ENCODE peak calls at places on chromosomes 11 and 22, in seven cellular contexts. T is H7, U is psoas muscle, P is WERI-Rb-1, O is heart left ventricle, A is right lobe of liver, Z is upper lobe of right lung. L is an unnamed sample.
A peak's percentile ranks its signal among the peaks of the same experiment; 100 is the strongest.

GRCh38 chr11:34426766-34427170 is 12.0 kb upstream of the CAT start:
- DNase-seq in A (no peak), O (no peak), P (no peak), T (no peak), U (no peak), Z (no peak), L (no peak)

GRCh38 chr11:118519549-118519948 is 7.7 kb upstream of the TTC36 start:
- DNase-seq in A (peak; percentile 82), P (no peak), O (no peak), Z (no peak), U (no peak), T (no peak), L (no peak)

GRCh38 chr11:76208829-76209670 is 2.7 kb upstream of the WNT11 start:
- DNase-seq in Z (peak; percentile 90), U (peak; percentile 88), P (peak; percentile 82), T (peak; percentile 96), A (peak; percentile 91), O (peak; percentile 91), L (peak; percentile 72)

GRCh38 chr11:8386134-8386864 is 122.6 kb upstream of the LMO1 start:
- DNase-seq in U (no peak), T (peak; percentile 28), P (no peak), A (no peak), O (no peak), Z (peak; percentile 32), L (no peak)

GRCh38 chr11:58576792-58577440 is 1.3 kb upstream of the LPXN start:
- DNase-seq in T (no peak), O (no peak), Z (no peak), A (no peak), U (no peak), P (no peak), L (no peak)

GRCh38 chr11:93051181-93051580 is 81.7 kb downstream of the MTNR1B start:
- DNase-seq in U (no peak), Z (no peak), A (no peak), O (no peak), P (no peak), T (no peak), L (no peak)

GRCh38 chr22:38712496-38713207 is 6.9 kb downstream of the GTPBP1 start:
- DNase-seq in Z (no peak), O (no peak), A (no peak), T (no peak), U (no peak), P (no peak), L (no peak)

GRCh38 chr11:70070736-70071135 is 7.4 kb upstream of the ANO1 start:
- DNase-seq in Z (peak; percentile 44), U (no peak), P (no peak), T (no peak), A (no peak), O (no peak), L (no peak)

GRCh38 chr11:131471976-131472375 is 101.6 kb downstream of the NTM start:
- DNase-seq in U (no peak), P (no peak), A (no peak), T (no peak), Z (no peak), O (no peak), L (no peak)

GRCh38 chr11:58334708-58335107 is 24.2 kb downstream of the OR5B17 start:
- DNase-seq in T (no peak), A (no peak), O (no peak), Z (no peak), P (no peak), U (no peak), L (no peak)

GRCh38 chr11:8807544-8808225 is 103.3 kb upstream of the AKIP1 start:
- DNase-seq in Z (no peak), O (no peak), T (no peak), P (peak; percentile 61), U (peak; percentile 63), A (no peak), L (peak; percentile 70)

GRCh38 chr11:61534901-61535839 is 26.6 kb downstream of the LRRC10B start:
- DNase-seq in O (no peak), A (no peak), Z (no peak), T (no peak), P (no peak), U (no peak), L (no peak)
- H3K27me3 ChIP-seq in O (no peaks in the 10 kb centered on the region), A (no peaks in the 10 kb centered on the region), Z (no peaks in the 10 kb centered on the region), T (no peaks in the 10 kb centered on the region), P (no peaks in the 10 kb centered on the region), U (no peaks in the 10 kb centered on the region), L (no peaks in the 10 kb centered on the region)

DNA sequence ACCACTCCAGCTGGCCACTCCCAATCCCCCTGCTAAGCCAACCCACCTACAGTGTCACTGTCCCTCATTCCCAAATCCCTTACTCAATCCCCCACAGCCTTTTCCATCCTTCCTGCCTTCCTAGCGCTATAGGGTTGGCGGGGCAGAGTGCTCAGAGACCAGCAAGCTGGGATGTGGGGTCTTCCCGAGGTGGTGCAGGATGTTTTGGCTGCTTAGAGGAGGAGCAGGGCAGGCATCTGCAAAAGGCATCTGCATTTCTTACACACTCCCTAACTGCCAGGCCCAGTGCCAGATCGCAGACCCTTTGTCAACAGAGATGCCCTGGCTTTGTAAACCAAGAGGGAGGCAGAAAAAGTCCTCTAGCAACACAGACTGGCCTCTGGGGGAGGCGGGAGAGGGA is 37.9 kb upstream of the ADA2 start:
- DNase-seq in P (no peak), T (peak; percentile 29), A (no peak), O (no peak), U (no peak), Z (no peak), L (no peak)
- H3K27me3 ChIP-seq in P (no peaks in the 10 kb centered on the region), T (no peaks in the 10 kb centered on the region), A (no peaks in the 10 kb centered on the region), O (no peaks in the 10 kb centered on the region), U (no peaks in the 10 kb centered on the region), Z (no peaks in the 10 kb centered on the region), L (no peaks in the 10 kb centered on the region)

DNA sequence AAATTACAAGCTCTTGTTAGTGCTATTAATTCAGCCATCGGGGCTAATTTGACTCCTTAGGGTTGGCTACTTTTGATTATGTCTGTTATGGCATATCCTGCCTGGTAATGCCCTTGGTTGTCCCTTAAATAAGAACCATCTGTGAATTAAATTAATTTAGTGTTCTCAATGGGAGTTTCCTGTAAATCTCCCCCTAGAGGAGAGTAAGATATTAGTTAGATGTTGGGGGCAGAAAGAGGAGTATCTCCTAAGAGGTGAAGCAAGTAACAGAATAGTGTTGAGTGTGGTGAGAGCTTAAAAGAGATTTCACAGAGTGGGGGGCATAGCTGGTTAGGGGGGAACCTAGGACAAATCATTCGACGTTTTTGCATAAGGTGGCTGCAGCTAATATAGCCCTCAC is 1126.9 kb downstream of the JRKL start:
- DNase-seq in P (no peak), U (no peak), A (no peak), O (no peak), T (no peak), Z (no peak), L (no peak)
- H3K27me3 ChIP-seq in P (no peaks in the 10 kb centered on the region), U (no peaks in the 10 kb centered on the region), A (no peaks in the 10 kb centered on the region), O (no peaks in the 10 kb centered on the region), T (no peaks in the 10 kb centered on the region), Z (no peaks in the 10 kb centered on the region), L (no peaks in the 10 kb centered on the region)

DNA sequence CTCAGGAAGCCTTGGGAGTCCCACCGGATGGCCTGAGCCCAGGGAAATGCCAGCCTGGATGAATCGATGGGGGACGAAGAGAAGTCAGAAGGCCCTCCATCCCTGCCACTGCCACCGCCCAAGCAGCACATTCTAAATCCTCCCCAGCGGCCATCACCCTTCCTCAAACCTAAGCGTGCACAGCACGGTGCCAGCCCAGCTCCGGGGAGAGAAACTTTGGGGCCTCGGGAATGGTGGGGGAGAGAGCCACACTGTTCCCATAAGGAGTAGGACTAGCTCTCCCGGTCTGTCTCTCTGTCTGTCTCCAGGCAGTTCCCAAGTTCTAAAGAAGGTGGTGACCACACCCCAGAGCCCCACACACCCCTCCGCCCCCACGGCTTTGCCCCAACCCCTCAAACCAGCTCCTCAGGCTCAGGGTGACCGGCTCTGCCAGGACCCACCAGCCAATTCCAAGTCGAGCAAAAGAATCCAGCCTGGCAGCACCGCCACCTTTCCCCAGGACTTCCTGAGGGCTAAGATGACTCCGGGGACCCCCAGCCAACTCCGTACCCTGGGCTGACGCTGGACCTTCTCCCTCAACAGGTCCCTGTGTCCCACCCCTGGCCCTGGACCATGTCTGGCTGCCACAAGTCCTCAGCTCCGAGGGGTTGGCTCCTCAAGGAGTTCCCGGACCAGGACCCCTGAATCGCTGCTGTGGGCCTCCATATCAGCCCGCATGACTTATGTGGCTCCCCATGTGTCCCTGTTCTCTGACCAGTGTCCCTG is 2.7 kb downstream of the AHNAK start:
- DNase-seq in P (no peak), U (peak; percentile 24), A (no peak), T (peak; percentile 62), Z (no peak), O (no peak), L (no peak)
- H3K27me3 ChIP-seq in P (peaks cover 34% of the 10 kb centered on the region), U (no peaks in the 10 kb centered on the region), A (no peaks in the 10 kb centered on the region), T (peaks cover 57% of the 10 kb centered on the region), Z (no peaks in the 10 kb centered on the region), O (no peaks in the 10 kb centered on the region), L (no peaks in the 10 kb centered on the region)

DNA sequence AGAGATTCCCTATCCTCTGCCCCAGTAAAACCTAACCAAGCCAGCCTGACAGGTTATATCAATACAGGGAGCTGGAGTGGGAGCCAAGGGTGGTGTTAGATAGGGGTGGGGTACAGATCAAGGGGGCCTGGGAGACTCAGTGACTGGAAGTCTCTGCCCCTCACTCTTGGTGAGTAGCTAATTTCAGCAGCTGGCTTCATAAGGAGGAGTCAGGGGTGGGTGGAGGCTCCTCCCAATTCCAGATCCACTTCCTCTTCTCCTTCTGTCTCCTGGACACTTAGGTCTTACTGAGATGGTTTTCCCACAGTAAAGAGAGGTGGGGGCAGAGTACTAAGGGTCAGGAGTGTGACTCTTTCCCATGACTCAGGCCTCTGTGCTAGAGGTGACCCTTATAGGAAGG is 1.2 kb upstream of the VSIG2 start:
- DNase-seq in O (no peak), A (no peak), U (no peak), T (peak; percentile 49), P (no peak), Z (no peak), L (no peak)
- H3K27me3 ChIP-seq in O (peaks cover 8% of the 10 kb centered on the region), A (no peaks in the 10 kb centered on the region), U (no peaks in the 10 kb centered on the region), T (peaks cover 99% of the 10 kb centered on the region), P (no peaks in the 10 kb centered on the region), Z (no peaks in the 10 kb centered on the region), L (peaks cover 11% of the 10 kb centered on the region)

DNA sequence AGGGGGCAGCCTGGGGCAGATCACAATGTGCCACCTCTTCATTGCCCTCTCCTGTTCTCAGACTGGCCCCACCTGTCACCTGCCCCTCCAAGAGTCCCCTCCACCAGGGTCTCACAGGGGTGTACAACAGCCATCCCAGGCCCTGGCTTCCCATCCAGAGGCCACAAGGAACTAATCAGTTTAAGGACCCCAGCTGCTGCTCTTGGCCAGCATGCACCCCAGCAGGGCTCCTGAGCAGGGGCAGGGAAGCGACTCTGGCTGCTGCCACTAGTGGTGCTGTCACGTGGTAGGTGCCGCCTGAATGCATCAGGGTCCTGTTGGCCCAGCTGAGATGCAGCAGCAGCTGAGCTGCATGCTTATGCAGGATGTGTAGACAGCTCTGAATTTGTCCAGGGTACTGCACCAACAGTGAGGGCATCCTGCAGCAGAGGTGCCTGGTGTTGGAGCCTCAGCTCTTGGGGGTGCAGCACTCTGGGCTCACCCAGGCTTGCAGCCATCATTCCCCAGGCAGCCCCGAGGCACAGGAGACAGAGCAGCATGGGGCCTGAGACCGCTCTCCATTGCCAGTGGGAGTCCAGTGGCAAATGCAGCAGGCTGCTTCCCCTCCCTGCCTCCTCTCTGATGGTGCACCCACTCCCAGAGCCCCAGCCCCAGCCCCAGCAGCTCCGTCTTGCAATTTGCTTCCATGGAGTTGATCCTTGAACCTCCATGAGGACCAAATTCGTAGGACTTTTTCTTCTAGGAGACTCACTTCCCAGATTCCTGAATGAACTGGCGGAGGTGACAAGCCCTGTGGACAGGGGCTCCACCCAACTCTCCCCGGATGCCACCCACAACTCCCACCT is 98.6 kb downstream of the MPPED1 start:
- DNase-seq in Z (no peak), P (no peak), A (peak; percentile 38), O (no peak), T (no peak), U (no peak), L (no peak)
- H3K27me3 ChIP-seq in Z (no peaks in the 10 kb centered on the region), P (no peaks in the 10 kb centered on the region), A (no peaks in the 10 kb centered on the region), O (no peaks in the 10 kb centered on the region), T (no peaks in the 10 kb centered on the region), U (no peaks in the 10 kb centered on the region), L (no peaks in the 10 kb centered on the region)

L was measured in right atrium auricular region.